ENCODE peak calls at places on chromosomes 6 and 20, in six cellular contexts. H is fibroblast of lung, U is GM23248, I is Peyer's patch, D is A549, Z is ovary. B is an unnamed sample.

GRCh38 chr20:51529758-51530157 is 12.8 kb downstream of the NFATC2 start:
- DNase-seq in U (no peak), D (no peak), H (peak; percentile 48), I (peak; percentile 73), Z (no peak), B (no peak)

GRCh38 chr6:83735461-83735860 is 26.6 kb upstream of the SNAP91 start:
- DNase-seq in I (no peak), D (no peak), H (no peak), U (peak; percentile 7), Z (no peak), B (no peak)

GRCh38 chr6:22106445-22106844 is 190.4 kb downstream of the PRL start:
- DNase-seq in D (no peak), Z (no peak), I (no peak), H (no peak), U (no peak), B (no peak)

GRCh38 chr20:33697129-33697528 is 10.9 kb upstream of the E2F1 start:
- DNase-seq in I (no peak), D (no peak), H (no peak), Z (no peak), U (peak; percentile 92), B (no peak)

GRCh38 chr6:128903715-128904114 is 20.8 kb downstream of the LAMA2 start:
- DNase-seq in I (no peak), Z (no peak), H (no peak), U (no peak), D (no peak), B (no peak)

GRCh38 chr6:56760842-56761241 is 118.2 kb upstream of the DST start:
- DNase-seq in Z (no peak), H (no peak), I (no peak), U (no peak), D (no peak), B (no peak)

GRCh38 chr6:42199106-42199981 is 4.6 kb upstream of the GUCA1B start:
- DNase-seq in Z (no peak), U (peak; percentile 75), D (peak; percentile 34), H (peak; percentile 77), I (no peak), B (no peak)

GRCh38 chr20:20404546-20405092 is 36.7 kb downstream of the INSM1 start:
- DNase-seq in D (no peak), I (no peak), U (no peak), Z (no peak), H (no peak), B (no peak)

GRCh38 chr6:168714547-168715260 is 273.7 kb downstream of the SMOC2 start:
- DNase-seq in I (no peak), H (no peak), D (no peak), Z (no peak), U (no peak), B (no peak)

GRCh38 chr6:4491501-4492260 is 284.5 kb upstream of the CDYL start:
- DNase-seq in U (peak; percentile 7), H (peak; percentile 11), Z (no peak), D (no peak), I (no peak), B (no peak)

GRCh38 chr20:16927031-16927430 is 178.9 kb downstream of the OTOR start:
- DNase-seq in U (peak; percentile 42), H (no peak), Z (no peak), D (no peak), I (no peak), B (no peak)

GRCh38 chr20:23031346-23031745 is 3.8 kb upstream of the SSTR4 start:
- DNase-seq in U (no peak), H (no peak), I (no peak), D (no peak), Z (no peak), B (no peak)

DNA sequence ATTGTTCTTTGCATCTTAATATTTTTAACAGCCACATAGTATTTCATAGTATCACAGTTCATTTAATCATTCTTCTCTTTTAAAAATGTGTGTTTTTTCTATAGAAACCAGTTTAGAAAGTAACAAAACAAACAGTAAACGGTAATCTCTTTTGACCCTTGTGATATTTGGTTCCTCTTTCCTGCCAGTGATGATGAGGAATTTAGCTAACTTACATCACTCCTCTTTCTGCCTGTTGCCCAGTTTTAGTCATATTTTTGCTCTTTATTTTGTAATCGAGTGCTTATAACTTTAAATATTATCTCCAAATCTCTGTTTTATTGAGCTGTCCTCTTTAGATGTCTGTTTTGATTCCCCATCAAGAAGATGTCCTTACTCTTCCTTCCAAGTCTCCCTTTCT is 38.1 kb upstream of the ZBTB24 start:
- DNase-seq in H (no peak), I (no peak), D (no peak), Z (no peak), U (no peak), B (no peak)
- H3K27ac ChIP-seq in H (no peak overlapping the region), I (no peak overlapping the region), D (no peak overlapping the region), Z (no peak overlapping the region), U (no peak overlapping the region), B (no peak overlapping the region)

DNA sequence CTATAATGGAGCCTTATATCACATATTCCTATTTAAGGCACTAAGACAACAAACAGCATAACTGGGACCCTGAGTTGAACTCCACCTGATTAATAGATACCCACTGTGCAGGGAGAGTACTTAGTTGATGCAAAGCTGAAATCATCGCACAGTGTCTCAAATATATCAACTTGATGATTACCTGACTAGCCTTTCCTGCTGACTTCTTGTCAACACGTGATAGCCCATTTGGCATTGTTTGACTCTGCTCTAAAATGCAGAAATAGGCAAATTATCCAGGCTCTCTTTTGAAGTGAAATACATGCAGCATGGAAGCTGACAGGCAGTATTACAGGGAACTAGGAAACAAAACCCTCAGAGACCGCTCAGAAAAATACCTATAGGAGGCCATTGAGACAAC is 154.6 kb upstream of the HDAC2 start:
- DNase-seq in D (no peak), U (no peak), I (no peak), H (no peak), Z (no peak), B (no peak)
- H3K4me3 ChIP-seq in D (no peak overlapping the region), U (no peak overlapping the region), I (no peak overlapping the region), H (no peak overlapping the region), Z (no peak overlapping the region), B (no peak overlapping the region)

DNA sequence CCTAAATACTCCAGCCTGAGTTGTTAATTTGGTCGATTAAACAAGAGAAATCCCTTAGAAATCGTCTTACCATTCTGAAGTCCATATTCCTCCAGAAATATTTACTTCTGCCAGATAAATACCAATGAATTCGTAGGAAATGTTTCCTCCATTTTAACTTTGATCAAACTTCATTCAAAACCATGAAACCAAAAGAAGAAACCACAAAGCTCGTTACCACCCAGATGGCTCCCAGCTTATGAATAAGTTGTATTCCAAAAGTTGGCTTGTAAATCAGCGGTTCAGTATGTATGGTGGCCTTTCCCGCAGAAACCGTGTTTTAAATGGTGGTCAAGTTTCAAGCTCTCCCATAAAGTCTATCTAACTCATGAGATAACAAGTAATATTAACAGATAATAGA is 73.6 kb upstream of the RIPOR2 start:
- DNase-seq in U (no peak), H (no peak), Z (no peak), D (no peak), I (no peak), B (no peak)
- H3K4me1 ChIP-seq in U (peaks cover 61% of the 10 kb centered on the region), H (peaks cover 19% of the 10 kb centered on the region), Z (peaks cover 2% of the 10 kb centered on the region), D (peaks cover 46% of the 10 kb centered on the region), I (peaks cover 8% of the 10 kb centered on the region), B (peaks cover 11% of the 10 kb centered on the region)

DNA sequence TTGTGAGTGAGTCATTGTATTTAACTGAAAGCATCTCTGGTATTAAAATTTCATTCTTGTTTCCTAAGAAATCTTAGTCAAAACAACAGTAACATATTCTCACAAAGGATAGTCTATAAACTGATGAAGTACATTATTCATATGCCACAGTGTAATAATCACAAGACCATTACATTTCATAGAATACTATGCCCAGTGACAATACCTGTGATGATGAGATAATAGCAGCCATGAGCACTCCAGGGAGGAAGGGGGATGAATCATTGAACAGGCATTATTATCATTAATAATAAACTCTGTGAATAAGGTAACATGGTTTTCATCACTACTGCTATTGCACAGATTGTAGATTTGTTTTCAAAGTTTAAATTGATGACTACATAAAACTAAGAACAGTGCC is 667.9 kb downstream of the EPM2A start:
- DNase-seq in U (peak; percentile 72), D (no peak), I (no peak), H (no peak), Z (no peak), B (no peak)
- H3K27ac ChIP-seq in U (peak overlapping the region; percentile 54), D (no peak overlapping the region), I (no peak overlapping the region), H (no peak overlapping the region), Z (no peak overlapping the region), B (no peak overlapping the region)

DNA sequence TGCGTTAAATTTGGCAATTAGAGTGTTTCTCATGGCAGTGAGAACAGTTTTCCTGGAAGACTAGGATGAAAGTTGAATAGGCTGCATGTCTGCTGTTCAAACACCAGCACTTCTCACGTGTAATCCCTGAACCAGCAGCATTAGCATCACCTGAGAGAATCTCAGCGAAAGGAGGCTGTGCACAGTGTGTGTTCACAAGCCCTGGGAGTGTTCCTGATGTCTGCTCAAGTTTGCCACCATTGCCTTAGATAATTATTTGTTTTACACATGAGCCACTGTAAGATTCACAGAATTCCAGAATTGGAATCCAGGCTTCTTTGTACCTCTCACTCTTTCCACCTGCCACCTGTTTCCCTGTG is 117.3 kb downstream of the JARID2 start:
- DNase-seq in D (no peak), H (no peak), Z (no peak), U (no peak), I (no peak), B (no peak)
- H3K4me3 ChIP-seq in D (no peak overlapping the region), H (no peak overlapping the region), Z (no peak overlapping the region), U (no peak overlapping the region), I (no peak overlapping the region), B (no peak overlapping the region)

GRCh38 chr6:54987906-54988305 is 141.3 kb downstream of the FAM83B start:
- DNase-seq in I (no peak), H (no peak), U (no peak), Z (no peak), D (no peak), B (no peak)
- H3K4me1 ChIP-seq in I (no peaks in the 10 kb centered on the region), H (no peaks in the 10 kb centered on the region), U (no peaks in the 10 kb centered on the region), Z (no peaks in the 10 kb centered on the region), D (no peaks in the 10 kb centered on the region), B (no peaks in the 10 kb centered on the region)

GRCh38 chr6:88086792-88087191 is 39.2 kb downstream of the SPACA1 start:
- DNase-seq in Z (no peak), I (no peak), H (no peak), U (no peak), D (no peak), B (no peak)

DNA sequence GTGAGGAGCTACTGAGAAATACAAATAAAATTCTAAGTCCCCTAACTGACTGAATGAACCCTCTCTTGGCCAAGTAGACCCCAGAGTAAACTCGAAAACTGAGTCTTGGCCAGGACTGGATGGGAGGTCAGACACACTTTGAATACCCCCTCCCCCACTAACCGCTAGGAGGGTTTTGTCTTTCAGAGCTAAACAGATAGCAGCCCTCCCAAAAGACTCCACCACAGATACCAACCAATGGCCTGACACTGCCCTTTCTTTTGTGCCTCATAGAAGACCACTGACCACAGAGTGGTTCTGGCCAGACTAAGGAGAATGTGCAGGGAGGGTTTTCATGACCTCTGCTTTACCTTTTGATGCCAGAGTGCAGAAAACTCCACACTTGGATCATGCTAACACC is 42.1 kb downstream of the SPACA1 start:
- DNase-seq in D (no peak), U (no peak), I (no peak), Z (no peak), H (no peak), B (no peak)
- H3K27ac ChIP-seq in D (no peak overlapping the region), U (no peak overlapping the region), I (no peak overlapping the region), Z (no peak overlapping the region), H (no peak overlapping the region), B (no peak overlapping the region)

GRCh38 chr6:13990830-13991229 is 66.1 kb downstream of the RNF182 start:
- DNase-seq in Z (no peak), U (no peak), I (no peak), D (no peak), H (peak; percentile 29), B (no peak)
- H3K4me3 ChIP-seq in Z (no peak overlapping the region), U (no peak overlapping the region), I (no peak overlapping the region), D (no peak overlapping the region), H (no peak overlapping the region), B (no peak overlapping the region)

GRCh38 chr20:8512003-8512402 is 379.9 kb downstream of the PLCB1 start:
- DNase-seq in Z (no peak), I (no peak), H (no peak), U (no peak), D (no peak), B (no peak)
- H3K4me1 ChIP-seq in Z (no peaks in the 10 kb centered on the region), I (no peaks in the 10 kb centered on the region), H (no peaks in the 10 kb centered on the region), U (no peaks in the 10 kb centered on the region), D (no peaks in the 10 kb centered on the region), B (no peaks in the 10 kb centered on the region)

B was measured in left lung.